ENCODE peak calls at places on chromosomes 1 and 21, in four cellular contexts. L, Y, K and G are unnamed samples. For H3K9me3, the result is how much of the 10 kb centered on the place peaks cover.

GRCh38 chr1:201905234-201905890 is 16.7 kb downstream of the SHISA4 start:
- DNase-seq in L (no peak), Y (no peak), K (no peak), G (no peak)

GRCh38 chr1:175569117-175569743 is 174.2 kb downstream of the TNR start:
- DNase-seq in L (no peak), Y (no peak), K (no peak), G (no peak)

GRCh38 chr1:230031131-230031530 is 35.9 kb upstream of the GALNT2 start:
- DNase-seq in L (no peak), Y (peak), K (no peak), G (no peak)

GRCh38 chr1:153030895-153031294 is at the start of gene SPRR1B:
- DNase-seq in L (no peak), Y (no peak), K (no peak), G (no peak)

GRCh38 chr1:115295904-115296696 is 41.9 kb downstream of the NGF start:
- DNase-seq in L (no peak), Y (no peak), K (no peak), G (no peak)

GRCh38 chr1:182742780-182743179 is 46.8 kb upstream of the NPL start:
- DNase-seq in L (no peak), Y (no peak), K (no peak), G (no peak)

GRCh38 chr1:77476460-77476859 is 194.6 kb downstream of the AK5 start:
- DNase-seq in L (no peak), Y (no peak), K (no peak), G (no peak)

GRCh38 chr1:43382027-43382771 is 7.4 kb downstream of the MED8 start:
- DNase-seq in L (no peak), Y (no peak), K (no peak), G (no peak)

GRCh38 chr1:217417363-217417762 is 213.5 kb downstream of the GPATCH2 start:
- DNase-seq in L (no peak), Y (no peak), K (no peak), G (no peak)

GRCh38 chr1:31870086-31870736 is 54.4 kb upstream of the SPOCD1 start:
- DNase-seq in L (no peak), Y (no peak), K (no peak), G (no peak)

GRCh38 chr1:230682274-230682673 is 31.6 kb downstream of the AGT start:
- DNase-seq in L (no peak), Y (no peak), K (no peak), G (no peak)

GRCh38 chr1:53043271-53043670 is 18.7 kb upstream of the PODN start:
- DNase-seq in L (no peak), Y (no peak), K (no peak), G (no peak)

GRCh38 chr21:18602711-18603110 is 199.1 kb upstream of the TMPRSS15 start:
- DNase-seq in L (no peak), Y (no peak), K (no peak), G (no peak)

GRCh38 chr1:245277276-245277675 is 122.5 kb downstream of the KIF26B start:
- DNase-seq in L (no peak), Y (no peak), K (no peak), G (no peak)

GRCh38 chr1:23216771-23217420 is 406 bp downstream of the HTR1D start:
- DNase-seq in L (no peak), Y (no peak), K (no peak), G (peak)

GRCh38 chr1:242524571-242525359 is at the start of gene PLD5:
- DNase-seq in L (no peak), Y (peak), K (no peak), G (no peak)

GRCh38 chr1:45979074-45979777 is 153.2 kb downstream of the PIK3R3 start:
- DNase-seq in L (no peak), Y (peak), K (no peak), G (no peak)

GRCh38 chr1:201831371-201831770 is 2.4 kb downstream of the IPO9 start:
- DNase-seq in L (no peak), Y (no peak), K (no peak), G (no peak)

GRCh38 chr1:17045623-17046022 is 8.2 kb downstream of the SDHB start:
- DNase-seq in L (no peak), Y (no peak), K (no peak), G (no peak)

GRCh38 chr21:34886554-34887385 is 162.3 kb downstream of the RUNX1 start:
- DNase-seq in L (no peak), Y (no peak), K (no peak), G (peak)

GRCh38 chr1:119795471-119795870 is 15.8 kb downstream of the REG4 start:
- DNase-seq in L (no peak), Y (no peak), K (no peak), G (no peak)

GRCh38 chr21:46049890-46050650 is 47.8 kb upstream of the COL6A2 start:
- DNase-seq in L (no peak), Y (no peak), K (no peak), G (no peak)

GRCh38 chr1:117177376-117177775 is 33.4 kb downstream of the VTCN1 start:
- DNase-seq in L (no peak), Y (no peak), K (no peak), G (no peak)

GRCh38 chr1:228463559-228464455 is 23.4 kb upstream of the RNF187 start:
- DNase-seq in L (no peak), Y (peak), K (no peak), G (no peak)

GRCh38 chr1:156705321-156705917 is at the start of gene CRABP2:
- DNase-seq in L (peak), Y (no peak), K (no peak), G (no peak)

GRCh38 chr1:15027515-15027948 is 126.0 kb upstream of the TMEM51 start:
- DNase-seq in L (peak), Y (peak), K (peak), G (no peak)

GRCh38 chr1:59732219-59732955 is 82.4 kb upstream of the HOOK1 start:
- DNase-seq in L (no peak), Y (no peak), K (no peak), G (no peak)

GRCh38 chr1:174021611-174022079 is 512 bp downstream of the RC3H1 start:
- DNase-seq in L (peak), Y (peak), K (peak), G (peak)

GRCh38 chr1:28719332-28719619 is 17.5 kb upstream of the YTHDF2 start:
- DNase-seq in L (no peak), Y (no peak), K (no peak), G (no peak)

GRCh38 chr1:116375884-116376733 is 3.1 kb downstream of the ATP1A1 start:
- DNase-seq in L (peak), Y (peak), K (peak), G (peak)

GRCh38 chr1:32275424-32275823 is 16.5 kb upstream of the HDAC1 start:
- DNase-seq in L (no peak), Y (no peak), K (no peak), G (peak)

GRCh38 chr1:202806845-202807366 is 1.3 kb downstream of the KDM5B start:
- DNase-seq in L (peak), Y (peak), K (no peak), G (no peak)

GRCh38 chr1:53330819-53331218 is 2.9 kb upstream of the LRP8 start:
- DNase-seq in L (peak), Y (no peak), K (no peak), G (no peak)

GRCh38 chr1:107879338-107879737 is 85.6 kb downstream of the VAV3 start:
- DNase-seq in L (no peak), Y (no peak), K (no peak), G (no peak)

GRCh38 chr1:205711105-205712048 is 31.1 kb upstream of the SLC45A3 start:
- DNase-seq in L (peak), Y (peak), K (peak), G (peak)

GRCh38 chr1:1536938-1537546 is 3.4 kb downstream of the TMEM240 start:
- DNase-seq in L (no peak), Y (no peak), K (no peak), G (no peak)

GRCh38 chr1:8482844-8483436 is 165.0 kb downstream of the SLC45A1 start:
- DNase-seq in L (no peak), Y (peak), K (no peak), G (no peak)

GRCh38 chr1:8487249-8487648 is 169.3 kb downstream of the SLC45A1 start:
- DNase-seq in L (no peak), Y (no peak), K (no peak), G (no peak)

GRCh38 chr1:8481650-8482380 is 163.9 kb downstream of the SLC45A1 start:
- DNase-seq in L (no peak), Y (no peak), K (no peak), G (no peak)

DNA sequence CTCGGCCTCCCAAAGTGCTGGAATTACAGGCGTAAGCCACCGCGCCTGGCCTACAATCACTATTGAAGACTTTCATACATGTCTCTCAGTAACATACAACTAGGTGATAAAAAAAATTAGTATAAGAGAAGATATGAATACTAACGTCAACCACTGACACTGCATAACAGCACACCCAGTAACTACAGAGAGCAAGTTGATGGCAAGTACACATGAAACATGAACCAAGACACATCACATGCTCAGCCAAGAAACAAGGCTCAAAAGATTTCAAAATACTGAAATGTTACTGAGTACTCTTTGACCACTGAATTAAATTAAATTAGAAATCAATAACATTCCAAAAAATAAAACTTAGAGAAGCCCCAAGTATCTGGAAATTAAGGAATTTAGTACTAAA is 168.1 kb downstream of the SLC45A1 start:
- DNase-seq in L (no peak), Y (no peak), K (no peak), G (no peak)
- H3K27ac ChIP-seq in L (no peak), Y (no peak), K (peak), G (no peak)

DNA sequence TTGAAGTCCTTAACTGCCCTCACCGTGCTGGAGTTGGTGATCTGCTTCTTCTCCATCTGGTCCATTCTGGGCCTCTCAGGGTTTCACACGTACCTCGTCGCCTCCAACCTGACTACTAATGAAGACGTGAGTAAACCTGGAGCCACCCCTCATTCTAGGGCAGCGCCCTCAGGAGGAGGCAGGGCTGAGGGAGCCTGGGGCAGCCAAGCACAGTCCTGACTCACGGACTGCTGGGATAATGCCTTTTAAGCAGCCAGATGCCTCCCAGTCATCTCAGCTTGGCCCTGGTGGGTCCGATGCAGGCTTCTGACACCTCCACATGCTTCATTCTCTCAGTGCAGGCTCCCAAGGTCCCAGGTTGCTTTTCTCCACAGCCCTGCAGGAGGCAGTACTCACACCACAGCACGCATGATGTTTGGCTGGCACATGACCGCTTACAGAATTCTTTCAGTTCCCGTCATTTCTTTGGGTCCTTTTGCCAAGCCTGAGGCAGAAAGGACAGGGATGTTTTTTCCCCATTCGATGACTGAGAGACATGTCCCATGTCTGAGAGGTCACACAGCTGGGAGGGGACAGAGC is 11.8 kb upstream of the SFN start:
- DNase-seq in L (no peak), Y (no peak), K (no peak), G (no peak)
- TF ChIP-seq CTCF in L (no peak), Y (no peak), K (no peak), G (no peak)

GRCh38 chr1:248155927-248156326 is 11.0 kb downstream of the OR2M5 start:
- DNase-seq in L (no peak), Y (no peak), K (no peak), G (no peak)
- H3K9me3 ChIP-seq in L (under half), Y (under half), K (under half), G (under half)

GRCh38 chr1:147837129-147837776 is 65.3 kb upstream of the GJA8 start:
- DNase-seq in L (no peak), Y (no peak), K (no peak), G (no peak)

GRCh38 chr1:147840909-147841308 is 61.7 kb upstream of the GJA8 start:
- DNase-seq in L (no peak), Y (peak), K (no peak), G (no peak)

GRCh38 chr1:147834810-147835209 is 67.8 kb upstream of the GJA8 start:
- DNase-seq in L (no peak), Y (no peak), K (no peak), G (no peak)

GRCh38 chr1:147834189-147834588 is 68.4 kb upstream of the GJA8 start:
- DNase-seq in L (no peak), Y (no peak), K (no peak), G (no peak)

GRCh38 chr1:147837845-147838363 is 64.7 kb upstream of the GJA8 start:
- DNase-seq in L (no peak), Y (no peak), K (no peak), G (no peak)
- H3K27ac ChIP-seq in L (no peak), Y (no peak), K (no peak), G (no peak)

GRCh38 chr21:15061284-15061683 is 3.5 kb downstream of the NRIP1 start:
- DNase-seq in L (no peak), Y (no peak), K (no peak), G (no peak)

GRCh38 chr21:15063081-15063820 is 1.5 kb downstream of the NRIP1 start:
- DNase-seq in L (no peak), Y (no peak), K (no peak), G (no peak)

GRCh38 chr21:15061747-15062146 is 3.1 kb downstream of the NRIP1 start:
- DNase-seq in L (no peak), Y (no peak), K (no peak), G (no peak)

GRCh38 chr21:15063821-15064575 is 802 bp downstream of the NRIP1 start:
- DNase-seq in L (peak), Y (no peak), K (peak), G (no peak)

DNA sequence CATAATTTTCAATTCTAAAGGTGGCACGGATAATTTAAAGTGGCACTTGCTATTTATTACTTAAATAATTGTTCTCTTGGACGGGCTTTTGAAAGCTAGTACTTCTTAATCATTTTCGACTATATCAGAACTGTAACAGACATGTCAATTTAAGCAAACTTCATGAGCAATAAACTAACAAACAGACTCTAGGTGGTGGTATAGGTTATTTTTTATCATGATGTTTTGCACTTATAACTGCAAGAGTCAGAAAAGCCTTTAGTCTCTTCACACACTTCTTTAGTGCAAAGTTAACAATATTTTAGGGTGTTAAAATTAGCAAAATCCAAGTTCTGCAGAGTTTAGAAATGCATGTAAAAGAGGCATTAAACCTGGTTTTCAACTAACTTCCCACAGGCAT is 2.2 kb downstream of the NRIP1 start:
- DNase-seq in L (no peak), Y (peak), K (no peak), G (no peak)
- TF ChIP-seq CTCF in L (no peak), Y (peak), K (no peak), G (no peak)